ENCODE peak calls at places on chromosomes 1 and 21, in eight cellular contexts. F is CD8-positive, alpha-beta memory T cell; A is GM12878; U is CD8-positive, alpha-beta T cell; N is astrocyte of the spinal cord; V is uterus; M is cardiac muscle cell; B is ovary. D is an unnamed sample.

GRCh38 chr1:243623831-243624230 is 226.2 kb downstream of the AKT3 start:
- DNase-seq in F (no peak), U (no peak), M (no peak), B (no peak), N (peak), A (no peak), V (no peak), D (no peak)

GRCh38 chr1:13583964-13584791 is 546 bp downstream of the PDPN start:
- DNase-seq in A (no peak), N (peak), B (peak), F (no peak), M (peak), U (no peak), V (peak), D (no peak)

GRCh38 chr1:163442940-163443339 is 121.2 kb downstream of the NUF2 start:
- DNase-seq in V (no peak), M (peak), F (no peak), A (no peak), B (no peak), N (no peak), U (no peak), D (no peak)

GRCh38 chr1:206754011-206754410 is 16.6 kb upstream of the IL19 start:
- DNase-seq in U (no peak), A (no peak), M (no peak), B (no peak), N (no peak), F (no peak), V (no peak), D (no peak)

GRCh38 chr1:34671887-34672286 is 83.0 kb upstream of the GJB5 start:
- DNase-seq in F (no peak), V (no peak), B (no peak), M (no peak), U (no peak), N (no peak), A (no peak), D (no peak)

GRCh38 chr21:44354775-44355771 is 1.7 kb downstream of the TRPM2 start:
- DNase-seq in N (no peak), B (no peak), A (peak), F (no peak), V (no peak), M (no peak), U (no peak), D (peak)

GRCh38 chr1:155223017-155223416 is 14.5 kb downstream of the MTX1 start:
- DNase-seq in V (no peak), A (no peak), U (no peak), F (no peak), B (no peak), M (no peak), N (no peak), D (no peak)

GRCh38 chr1:31957701-31958674 is 19.8 kb upstream of the PTP4A2 start:
- DNase-seq in F (peak), V (no peak), U (no peak), N (no peak), M (peak), A (peak), B (no peak), D (peak)

GRCh38 chr1:115413621-115414020 is 75.6 kb upstream of the NGF start:
- DNase-seq in F (no peak), U (no peak), B (no peak), N (no peak), A (no peak), M (no peak), V (no peak), D (no peak)

GRCh38 chr1:168739908-168740307 is 10.9 kb upstream of the DPT start:
- DNase-seq in M (no peak), F (no peak), N (no peak), A (no peak), B (no peak), U (no peak), V (no peak), D (no peak)

GRCh38 chr1:205772607-205773032 is 2.7 kb downstream of the RAB29 start:
- DNase-seq in A (peak), F (no peak), N (no peak), M (no peak), U (no peak), B (no peak), V (no peak), D (no peak)

GRCh38 chr1:37739222-37739621 is 25.7 kb downstream of the EPHA10 start:
- DNase-seq in V (no peak), F (no peak), U (no peak), N (no peak), M (no peak), B (no peak), A (no peak), D (no peak)

GRCh38 chr1:175524003-175524402 is 219.4 kb downstream of the TNR start:
- DNase-seq in B (no peak), A (no peak), U (no peak), V (no peak), M (no peak), N (no peak), F (no peak), D (no peak)

GRCh38 chr21:43808832-43809251 is 19.5 kb downstream of the RRP1 start:
- DNase-seq in N (no peak), F (no peak), B (no peak), U (no peak), M (no peak), A (no peak), V (no peak), D (no peak)

GRCh38 chr1:241323510-241323909 is 33.5 kb downstream of the RGS7 start:
- DNase-seq in F (no peak), N (peak), V (no peak), U (no peak), A (no peak), B (no peak), M (peak), D (peak)

GRCh38 chr1:6007318-6008083 is 15.3 kb upstream of the NPHP4 start:
- DNase-seq in B (no peak), F (no peak), U (no peak), M (no peak), A (no peak), V (no peak), N (no peak), D (no peak)

GRCh38 chr21:20016431-20017005 is 981.7 kb upstream of the NCAM2 start:
- DNase-seq in F (no peak), N (no peak), B (no peak), V (no peak), U (no peak), A (no peak), M (no peak), D (no peak)

GRCh38 chr1:75632350-75632949 is 21.5 kb upstream of the SLC44A5 start:
- DNase-seq in M (peak), B (no peak), F (no peak), U (no peak), N (peak), V (no peak), A (no peak), D (no peak)

GRCh38 chr1:70044832-70045231 is 160.5 kb downstream of the LRRC40 start:
- DNase-seq in N (peak), U (no peak), F (no peak), A (no peak), V (no peak), B (no peak), M (no peak), D (no peak)

GRCh38 chr1:43521716-43522115 is 9.0 kb upstream of the PTPRF start:
- DNase-seq in V (no peak), N (no peak), A (no peak), U (no peak), B (no peak), F (no peak), M (no peak), D (no peak)

GRCh38 chr21:32090961-32091360 is 187.9 kb downstream of the MIS18A start:
- DNase-seq in F (no peak), U (no peak), A (no peak), M (no peak), N (no peak), V (no peak), B (no peak), D (no peak)

GRCh38 chr1:97143236-97143882 is 421.8 kb downstream of the PTBP2 start:
- DNase-seq in B (no peak), N (peak), V (no peak), F (no peak), A (no peak), U (no peak), M (no peak), D (no peak)

GRCh38 chr1:41325801-41326200 is 35.4 kb upstream of the FOXO6 start:
- DNase-seq in F (no peak), N (no peak), B (no peak), A (no peak), V (no peak), U (no peak), M (no peak), D (no peak)

GRCh38 chr1:63630666-63631065 is 37.5 kb downstream of the PGM1 start:
- DNase-seq in N (no peak), V (no peak), U (no peak), F (no peak), B (no peak), M (no peak), A (no peak), D (no peak)

GRCh38 chr1:161743231-161743630 is 6.4 kb upstream of the DUSP12 start:
- DNase-seq in U (no peak), A (no peak), M (no peak), N (no peak), B (no peak), V (no peak), F (no peak), D (no peak)

GRCh38 chr1:161749509-161750407 is at the start of gene DUSP12:
- DNase-seq in A (no peak), N (peak), M (peak), V (peak), U (peak), F (peak), B (peak), D (peak)

DNA sequence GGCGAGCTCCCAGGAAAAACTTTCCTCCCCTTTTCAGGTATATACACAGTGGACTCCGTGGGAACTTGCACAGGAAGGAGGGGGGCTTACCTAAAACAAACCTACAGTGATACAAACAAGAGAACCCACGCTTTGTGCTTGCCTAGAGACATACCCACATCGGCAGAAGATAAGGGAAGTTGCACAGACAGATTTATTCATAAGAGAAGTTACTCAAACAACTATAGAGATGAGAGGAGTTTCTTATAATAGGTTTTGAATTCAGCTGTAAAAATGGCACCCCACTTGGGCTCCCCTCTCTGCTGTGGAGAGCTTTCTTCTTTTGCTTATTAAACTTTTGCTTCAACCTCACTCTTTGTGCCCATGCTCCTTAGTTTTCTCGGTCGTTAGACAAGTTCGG is 1.8 kb upstream of the DUSP12 start:
- DNase-seq in M (no peak), U (no peak), B (no peak), N (no peak), V (no peak), F (no peak), A (no peak), D (no peak)
- H3K4me3 ChIP-seq in M (no peak), U (no peak), B (no peak), N (no peak), V (no peak), F (no peak), A (no peak), D (no peak)

DNA sequence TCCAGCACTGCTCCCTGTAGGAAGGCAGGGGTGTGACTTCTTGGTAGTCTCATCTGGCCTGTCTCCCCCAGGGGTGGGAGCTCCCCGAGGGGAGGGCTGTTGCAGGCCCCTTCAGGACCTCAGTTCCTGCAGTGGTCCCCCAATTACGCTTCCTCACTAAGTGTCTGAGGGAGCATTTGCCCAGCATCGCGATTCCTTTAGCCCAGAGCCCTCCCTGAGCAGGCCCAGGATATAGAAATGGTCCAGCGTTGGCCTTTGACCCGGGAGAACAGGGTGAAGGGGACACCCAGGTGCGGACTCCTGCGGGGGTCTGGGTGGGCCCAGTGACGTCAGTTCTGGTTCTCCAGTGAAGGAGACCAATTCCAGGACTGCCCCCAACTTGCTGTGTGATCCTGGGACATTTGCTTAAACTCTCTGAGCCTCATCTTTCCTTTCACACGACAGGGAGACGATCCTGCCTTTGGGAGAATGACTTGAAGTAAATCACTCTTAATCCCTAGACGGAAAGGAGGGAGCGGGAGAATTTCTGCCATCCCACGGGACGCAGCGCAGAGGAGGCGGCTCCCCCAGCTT is 32.6 kb upstream of the BTG2 start:
- DNase-seq in U (no peak), B (peak), M (no peak), V (no peak), N (no peak), A (no peak), F (no peak), D (no peak)
- H3K4me3 ChIP-seq in U (no peak), B (no peak), M (no peak), V (no peak), N (no peak), A (peak), F (peak), D (no peak)

DNA sequence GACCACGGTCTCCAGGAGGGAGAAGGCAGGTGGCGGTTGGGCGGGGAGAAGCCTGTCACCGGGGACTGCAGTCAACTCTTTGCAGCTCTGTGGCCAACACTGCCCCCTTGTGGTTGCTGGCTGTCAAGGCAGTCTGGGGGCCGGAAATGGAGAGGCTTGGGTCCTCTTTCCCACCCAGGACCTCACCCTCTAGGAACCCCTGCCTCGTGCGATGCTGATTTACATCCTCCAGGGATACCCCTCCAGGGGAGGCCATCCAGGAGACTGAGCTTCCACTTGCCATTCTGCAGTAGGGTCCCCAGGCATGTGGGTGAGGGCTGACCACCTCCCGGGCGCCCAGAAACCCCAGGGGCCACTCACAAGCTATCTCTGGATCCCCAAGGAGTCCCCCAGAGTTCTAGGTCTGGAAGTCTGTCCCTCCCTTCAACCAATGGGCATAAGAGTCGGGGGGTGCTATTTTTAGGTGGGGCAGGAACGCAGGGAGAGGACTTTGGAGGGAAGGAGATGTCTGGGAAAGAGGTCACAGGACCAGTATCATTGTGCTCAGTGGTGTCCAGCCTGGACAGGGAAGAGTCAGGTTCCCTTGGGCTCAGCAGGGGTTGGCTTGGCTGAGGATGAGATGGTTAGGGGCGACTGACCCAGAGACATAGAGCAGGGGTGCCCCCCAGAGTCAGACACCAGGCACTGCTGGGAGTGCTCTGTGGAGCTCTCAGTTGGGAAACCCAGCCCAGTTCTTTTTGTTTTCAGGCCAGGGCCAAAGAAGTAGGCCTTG is 7.1 kb upstream of the GPR61 start:
- DNase-seq in V (peak), F (peak), M (peak), U (peak), N (peak), B (peak), A (no peak), D (peak)
- H3K4me3 ChIP-seq in V (no peak), F (peak), M (no peak), U (peak), N (no peak), B (no peak), A (peak), D (peak)

GRCh38 chr1:51616490-51616889 is 402 bp upstream of the OSBPL9 start:
- DNase-seq in F (no peak), M (no peak), U (no peak), A (no peak), N (no peak), B (no peak), V (no peak), D (no peak)
- H3K4me3 ChIP-seq in F (no peak), M (peak), U (peak), A (peak), N (peak), B (peak), V (peak), D (peak)

GRCh38 chr1:66333463-66334232 is 200.3 kb upstream of the SGIP1 start:
- DNase-seq in V (no peak), A (no peak), B (no peak), U (no peak), N (no peak), F (peak), M (no peak), D (no peak)
- H3K4me3 ChIP-seq in V (no peak), A (peak), B (no peak), U (peak), N (peak), F (peak), M (no peak), D (no peak)

GRCh38 chr21:41573902-41574690 is 66.1 kb upstream of the TMPRSS2 start:
- DNase-seq in M (no peak), V (no peak), B (no peak), N (no peak), U (no peak), A (no peak), F (no peak), D (no peak)

GRCh38 chr21:41568606-41569385 is 60.8 kb upstream of the TMPRSS2 start:
- DNase-seq in M (no peak), A (no peak), B (no peak), N (no peak), U (no peak), F (no peak), V (no peak), D (no peak)

GRCh38 chr21:41571938-41572510 is 64.1 kb upstream of the TMPRSS2 start:
- DNase-seq in M (no peak), N (no peak), B (no peak), V (no peak), U (no peak), F (no peak), A (no peak), D (no peak)

GRCh38 chr21:41567901-41568510 is 60.0 kb upstream of the TMPRSS2 start:
- DNase-seq in B (no peak), U (no peak), F (no peak), N (no peak), M (no peak), V (no peak), A (no peak), D (no peak)

DNA sequence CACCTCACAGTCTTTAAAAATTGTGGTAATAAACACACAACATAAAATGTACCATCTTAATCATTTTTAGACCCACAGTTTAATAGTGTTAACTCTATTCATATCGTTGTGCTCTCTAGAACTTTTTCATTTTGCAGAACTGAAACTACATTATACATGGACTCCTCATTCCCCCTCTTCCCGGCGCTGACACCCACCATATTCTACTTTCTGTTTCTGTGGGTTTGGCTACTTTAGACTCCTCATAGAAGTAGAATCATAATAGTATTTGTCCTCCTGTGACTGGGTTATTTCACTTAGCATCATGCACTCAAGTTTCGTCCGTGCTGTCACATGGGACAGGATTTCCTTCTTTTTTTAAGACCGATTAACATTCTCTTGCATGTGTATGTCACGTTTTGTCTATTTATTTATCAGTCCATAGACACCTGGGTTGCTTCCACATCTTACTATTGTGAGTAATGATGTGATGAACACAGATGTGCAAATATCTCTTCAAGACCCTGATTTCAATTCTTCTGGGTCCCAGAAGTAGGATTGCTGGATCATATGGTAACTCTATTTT is 62.9 kb upstream of the TMPRSS2 start:
- DNase-seq in U (no peak), V (no peak), N (no peak), A (peak), M (no peak), F (no peak), B (no peak), D (no peak)
- H3K4me3 ChIP-seq in U (no peak), V (no peak), N (no peak), A (no peak), M (no peak), F (no peak), B (no peak), D (no peak)

DNA sequence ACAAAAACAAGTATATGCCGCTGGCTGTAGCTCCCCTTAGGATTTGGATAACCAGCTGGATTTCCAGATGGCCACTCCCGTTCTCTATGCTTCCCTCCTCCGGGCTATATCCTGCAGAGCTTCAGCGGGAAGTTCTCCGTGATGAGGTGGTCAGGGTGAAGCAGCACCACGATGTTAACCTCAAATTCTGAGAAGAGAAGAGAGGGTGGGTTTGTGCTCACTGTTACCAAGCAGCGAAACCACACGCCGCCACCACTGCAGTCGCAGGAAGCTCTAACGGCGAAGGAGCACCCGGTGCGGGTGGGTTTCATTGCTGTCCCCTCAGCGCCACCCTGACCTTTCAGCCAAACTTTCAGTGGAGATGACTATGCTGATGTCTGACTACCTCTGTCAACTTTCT is 41.7 kb downstream of the VPS26C start:
- DNase-seq in V (no peak), A (no peak), U (peak), N (no peak), B (no peak), F (peak), M (no peak), D (peak)
- H3K4me3 ChIP-seq in V (no peak), A (no peak), U (peak), N (no peak), B (no peak), F (peak), M (no peak), D (peak)

GRCh38 chr1:150970818-150971582 is 3.6 kb downstream of the CERS2 start:
- DNase-seq in M (peak), B (peak), V (peak), U (no peak), N (peak), A (no peak), F (no peak), D (no peak)
- H3K4me3 ChIP-seq in M (no peak), B (no peak), V (no peak), U (no peak), N (no peak), A (no peak), F (no peak), D (no peak)

D was measured in Jurkat, Clone E6-1.